ENCODE peak calls at places on chromosome 1, in seven cellular contexts. W is LHCN-M2; G is stimulated activated CD4-positive, alpha-beta T cell treated with anti-CD3 and anti-CD28 coated beads, Interleukin-2, amount 100 ng/mL, for 48 hours; A is PC-3; V is iPS-NIHi11; J is lung microvascular endothelial cell; B is stimulated activated CD8-positive, alpha-beta memory T cell treated with anti-CD3 and anti-CD28 coated beads, Interleukin-7, amount 100 ng/mL, for 1 hour. I is an unnamed sample.

GRCh38 chr1:117735045-117735992 is 129.5 kb downstream of the TENT5C start:
- DNase-seq in W (peak), G (no peak), A (peak), V (no peak), J (peak), B (no peak), I (no peak)

GRCh38 chr1:91502882-91503184 is 2.2 kb downstream of the CDC7 start:
- DNase-seq in W (peak), G (no peak), A (peak), V (no peak), J (no peak), B (no peak), I (no peak)

GRCh38 chr1:165943198-165943597 is 115.8 kb downstream of the UCK2 start:
- DNase-seq in W (peak), G (no peak), A (peak), V (peak), J (no peak), B (no peak), I (no peak)

GRCh38 chr1:24048205-24048869 is 63.6 kb downstream of the MYOM3 start:
- DNase-seq in W (no peak), G (no peak), A (peak), V (no peak), J (peak), B (no peak), I (no peak)

GRCh38 chr1:14350197-14350596 is 248.3 kb upstream of the KAZN start:
- DNase-seq in W (no peak), G (no peak), A (no peak), V (no peak), J (no peak), B (no peak), I (no peak)

GRCh38 chr1:217919683-217920502 is 288.7 kb downstream of the SPATA17 start:
- DNase-seq in W (no peak), G (no peak), A (no peak), V (peak), J (no peak), B (no peak), I (no peak)

GRCh38 chr1:205042911-205043806 is at the start of gene CNTN2:
- DNase-seq in W (no peak), G (no peak), A (no peak), V (peak), J (no peak), B (no peak), I (no peak)

GRCh38 chr1:17369466-17369865 is 2.5 kb upstream of the PADI6 start:
- DNase-seq in W (no peak), G (no peak), A (peak), V (no peak), J (no peak), B (no peak), I (no peak)

GRCh38 chr1:1167416-1168155 is 6.1 kb upstream of the TTLL10 start:
- DNase-seq in W (no peak), G (no peak), A (no peak), V (no peak), J (no peak), B (no peak), I (no peak)

GRCh38 chr1:26412180-26412840 is 1.7 kb downstream of the LIN28A start:
- DNase-seq in W (no peak), G (no peak), A (no peak), V (peak), J (no peak), B (no peak), I (no peak)

GRCh38 chr1:19169642-19170041 is 40.4 kb downstream of the UBR4 start:
- DNase-seq in W (peak), G (no peak), A (no peak), V (no peak), J (peak), B (no peak), I (peak)

GRCh38 chr1:32881871-32882850 is 4.1 kb upstream of the HPCA start:
- DNase-seq in W (no peak), G (no peak), A (no peak), V (no peak), J (no peak), B (no peak), I (no peak)

GRCh38 chr1:2109581-2110021 is 59.4 kb downstream of the PRKCZ start:
- DNase-seq in W (no peak), G (no peak), A (no peak), V (no peak), J (no peak), B (no peak), I (no peak)

GRCh38 chr1:176696109-176696508 is 233.1 kb downstream of the PAPPA2 start:
- DNase-seq in W (peak), G (no peak), A (peak), V (peak), J (peak), B (no peak), I (no peak)

I was measured in AG04450.